ENCODE peak calls at places on chromosomes 6 and 20, in four cellular contexts. B is testis, H is foreskin keratinocyte, R is uterus. V is an unnamed sample.

GRCh38 chr6:41728073-41728936 is 7.1 kb downstream of the TFEB start:
- DNase-seq in B (no peak), R (no peak), H (no peak), V (no peak)

GRCh38 chr20:5316188-5317158 is at the start of gene PROKR2:
- DNase-seq in B (peak; percentile 35), H (peak; percentile 10), R (no peak), V (peak; percentile 58)

GRCh38 chr20:58331961-58332551 is 22.5 kb downstream of the RAB22A start:
- DNase-seq in B (no peak), R (no peak), H (no peak), V (no peak)

GRCh38 chr20:36585410-36586125 is 12.2 kb downstream of the TGIF2 start:
- DNase-seq in H (peak; percentile 93), R (no peak), B (no peak), V (no peak)

GRCh38 chr6:75481936-75482593 is 11.5 kb downstream of the FILIP1 start:
- DNase-seq in R (peak; percentile 24), B (no peak), H (no peak), V (no peak)

GRCh38 chr20:62050166-62051120 is 15.2 kb downstream of the TAF4 start:
- DNase-seq in H (no peak), B (no peak), R (no peak), V (no peak)

GRCh38 chr6:132684267-132684666 is 25.3 kb upstream of the TAAR1 start:
- DNase-seq in B (no peak), R (no peak), H (no peak), V (no peak)

GRCh38 chr6:16712250-16712930 is 48.9 kb downstream of the ATXN1 start:
- DNase-seq in H (no peak), B (no peak), R (no peak), V (no peak)

GRCh38 chr6:13993416-13993815 is 68.7 kb downstream of the RNF182 start:
- DNase-seq in B (no peak), R (no peak), H (no peak), V (no peak)

GRCh38 chr20:12928755-12929401 is 79.9 kb upstream of the SPTLC3 start:
- DNase-seq in B (no peak), H (peak; percentile 76), R (no peak), V (no peak)

GRCh38 chr6:139109558-139109957 is 25.3 kb upstream of the HECA start:
- DNase-seq in B (peak; percentile 25), R (no peak), H (no peak), V (peak; percentile 62)

GRCh38 chr20:38550274-38550673 is 30.7 kb upstream of the ADIG start:
- DNase-seq in H (no peak), B (no peak), R (no peak), V (no peak)
- TF ChIP-seq CTCF in H (peak; percentile 38), B (no peak), R (no peak), V (no peak)

DNA sequence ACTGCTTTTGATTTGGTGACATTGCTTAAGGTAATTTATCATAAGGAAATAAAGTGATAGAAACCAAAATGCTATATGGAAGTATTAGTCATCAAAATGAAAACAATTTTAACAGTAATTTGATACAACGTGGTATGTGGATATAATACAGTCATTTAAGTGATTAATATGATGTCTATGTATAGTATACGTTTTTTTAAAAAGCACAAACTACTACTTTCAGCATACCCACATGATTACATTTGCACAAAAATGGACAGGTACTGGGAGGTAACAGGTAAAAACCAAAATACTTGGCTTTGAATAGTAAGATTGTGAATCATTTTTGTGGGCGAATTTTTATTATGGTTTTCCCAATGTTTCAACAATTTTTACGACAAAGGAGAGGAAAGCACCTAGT is 97.6 kb downstream of the OGFRL1 start:
- DNase-seq in R (no peak), B (no peak), H (peak; percentile 86), V (no peak)
- H3K27ac ChIP-seq in R (no peak overlapping the region), B (no peak overlapping the region), H (peak overlapping the region; percentile 63), V (no peak overlapping the region)

DNA sequence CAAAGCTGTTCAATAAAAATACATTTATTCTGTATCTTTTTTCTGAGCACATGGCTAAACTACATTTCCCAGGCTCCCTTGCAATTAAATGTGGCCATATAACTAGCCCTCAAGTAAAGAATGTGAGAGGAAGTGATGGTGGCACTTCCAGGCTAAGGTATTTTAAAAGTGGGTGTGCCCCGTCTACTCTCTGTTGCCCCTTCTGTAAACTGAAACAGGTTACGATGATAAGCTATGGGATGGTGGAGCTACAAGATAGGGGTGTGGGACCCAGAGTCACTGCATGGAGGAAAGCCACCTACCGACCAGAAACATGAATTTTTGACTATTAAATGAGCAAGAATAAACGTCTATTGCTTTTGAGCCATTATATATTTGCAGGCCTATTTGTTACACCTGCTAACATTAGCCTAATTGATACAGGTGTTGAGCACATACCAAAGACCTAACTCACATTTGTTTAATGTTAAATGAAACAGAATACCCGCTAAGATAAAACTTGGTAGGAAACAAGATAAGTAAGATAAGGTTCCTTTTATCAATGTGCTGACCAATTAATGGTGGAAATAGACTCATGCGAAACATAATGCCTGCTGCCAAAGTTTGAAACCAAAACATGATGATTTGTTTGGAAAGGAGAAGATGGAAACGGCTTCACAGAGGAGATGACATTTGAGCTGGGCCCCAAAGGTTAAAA is 3.0 kb downstream of the FYN start:
- DNase-seq in B (no peak), R (no peak), H (no peak), V (no peak)
- TF ChIP-seq CTCF in B (no peak), R (no peak), H (no peak), V (no peak)

GRCh38 chr20:50921055-50921454 is 10.2 kb downstream of the ADNP start:
- DNase-seq in B (no peak), H (no peak), R (no peak), V (no peak)
- H3K27ac ChIP-seq in B (no peak overlapping the region), H (no peak overlapping the region), R (no peak overlapping the region), V (no peak overlapping the region)

GRCh38 chr20:43440531-43440930 is 17.2 kb upstream of the SRSF6 start:
- DNase-seq in R (no peak), H (no peak), B (no peak), V (no peak)

GRCh38 chr20:43446361-43446879 is 11.3 kb upstream of the SRSF6 start:
- DNase-seq in B (no peak), H (peak; percentile 65), R (no peak), V (no peak)

GRCh38 chr20:43438578-43439316 is 18.9 kb upstream of the SRSF6 start:
- DNase-seq in H (no peak), B (no peak), R (no peak), V (no peak)

GRCh38 chr20:43444107-43444506 is 13.6 kb upstream of the SRSF6 start:
- DNase-seq in R (no peak), B (no peak), H (no peak), V (no peak)

DNA sequence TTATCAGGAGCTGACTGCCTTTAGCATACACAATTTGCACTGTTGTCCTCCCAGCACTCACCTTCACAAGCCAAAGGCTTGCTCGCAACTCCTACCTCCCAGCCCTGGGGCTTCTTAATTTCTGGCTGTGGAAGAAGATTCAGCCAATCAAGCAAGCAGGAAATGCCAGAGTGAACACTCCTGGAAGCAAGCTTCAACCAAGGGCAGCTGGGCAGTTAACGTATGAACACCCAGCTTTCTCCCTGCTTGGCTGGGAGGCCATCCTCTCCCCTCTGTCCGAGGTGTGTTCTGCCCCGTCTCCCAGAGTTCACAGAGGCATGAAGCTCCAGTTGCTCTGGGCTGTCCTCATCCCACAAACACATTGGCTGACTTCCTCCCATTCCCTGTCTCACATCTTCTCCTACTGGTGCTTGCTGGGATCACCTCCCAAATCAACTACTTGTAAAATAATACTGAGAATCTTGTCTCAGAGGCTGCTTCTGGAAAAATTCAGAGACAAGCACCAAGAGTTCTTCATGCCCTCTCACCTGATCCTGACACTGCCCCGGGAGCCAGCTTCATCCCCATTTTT is 15.3 kb upstream of the SRSF6 start:
- DNase-seq in H (peak; percentile 7), B (no peak), R (no peak), V (no peak)
- TF ChIP-seq CTCF in H (peak; percentile 55), B (no peak), R (no peak), V (peak; percentile 55)

DNA sequence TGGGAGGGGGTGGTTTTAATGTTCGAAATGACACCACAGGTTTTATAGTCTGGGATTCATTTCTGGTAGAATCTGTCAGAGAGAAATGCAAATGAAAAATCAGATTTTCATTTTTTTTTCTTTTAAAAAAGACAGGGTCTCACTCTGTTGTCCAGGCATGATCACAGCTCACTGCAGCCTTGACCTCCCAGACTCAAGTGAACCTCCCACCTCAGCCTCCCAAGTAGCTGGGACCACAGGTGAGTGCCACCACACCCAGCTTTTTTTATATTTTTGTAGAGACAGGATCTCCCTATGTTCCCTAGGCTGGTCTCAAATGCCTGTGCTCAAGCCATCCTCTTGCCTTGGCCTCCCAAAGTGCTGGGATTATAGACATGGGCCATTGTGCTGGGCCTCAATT is 2.4 kb upstream of the ADNP start:
- DNase-seq in R (no peak), B (no peak), H (no peak), V (no peak)
- H3K27ac ChIP-seq in R (no peak overlapping the region), B (no peak overlapping the region), H (no peak overlapping the region), V (no peak overlapping the region)

GRCh38 chr6:93721386-93722048 is 302.2 kb upstream of the EPHA7 start:
- DNase-seq in R (no peak), B (peak; percentile 45), H (no peak), V (peak; percentile 46)
- TF ChIP-seq CTCF in R (no peak), B (peak; percentile 15), H (no peak), V (peak; percentile 84)

DNA sequence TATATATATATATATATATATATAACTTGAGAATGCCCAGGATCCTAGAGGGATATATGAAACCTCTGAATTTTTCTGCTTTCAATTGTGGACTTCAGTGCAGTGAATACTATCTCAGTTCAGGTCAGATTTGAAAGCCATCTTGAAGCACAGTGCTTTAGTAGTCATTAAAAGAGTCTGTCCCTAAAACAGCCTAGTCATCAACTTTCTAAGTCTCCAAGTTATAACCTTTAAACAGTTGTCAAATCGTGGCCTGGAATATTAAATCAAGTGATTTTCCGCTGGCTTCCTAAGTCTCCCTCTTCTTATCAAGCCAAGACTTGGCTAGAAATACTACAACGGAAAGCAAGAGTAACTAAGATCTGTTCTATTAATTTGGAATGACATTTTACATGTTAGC is 45.9 kb downstream of the SCML4 start:
- DNase-seq in H (no peak), R (no peak), B (no peak), V (no peak)
- H3K27ac ChIP-seq in H (no peak overlapping the region), R (no peak overlapping the region), B (no peak overlapping the region), V (no peak overlapping the region)

GRCh38 chr6:57040011-57040410 is 6.5 kb upstream of the KIAA1586 start:
- DNase-seq in B (no peak), H (no peak), R (no peak), V (peak; percentile 53)
- TF ChIP-seq CTCF in B (no peak), H (no peak), R (no peak), V (peak; percentile 75)

V was measured in WERI-Rb-1.